ENCODE peak calls at places on chromosomes 3 and 15, in seven cellular contexts. F is heart left ventricle; E is cardiac fibroblast; A is activated CD4-positive, alpha-beta memory T cell treated with anti-CD3 and anti-CD28 coated beads, Interleukin-2, amount 10 ng/mL, durations not matched to agents 7 days and 5 days; P is lower leg skin; G is activated CD4-positive, alpha-beta T cell treated with anti-CD3 and anti-CD28 coated beads for 36 hours; Q is GM06990. H is an unnamed sample.

GRCh38 chr3:186616299-186616617 is 3.4 kb downstream of the AHSG start:
- DNase-seq in F (no peak), G (no peak), A (no peak), P (no peak), Q (no peak), E (no peak), H (no peak)

GRCh38 chr3:66362541-66362941 is 138.3 kb downstream of the LRIG1 start:
- DNase-seq in Q (no peak), G (no peak), A (no peak), E (peak), P (no peak), F (no peak), H (no peak)

GRCh38 chr15:96043586-96044171 is 286.8 kb upstream of the NR2F2 start:
- DNase-seq in P (no peak), A (no peak), G (no peak), Q (no peak), E (no peak), F (no peak), H (no peak)

GRCh38 chr15:48794697-48795134 is 16.2 kb downstream of the CEP152 start:
- DNase-seq in P (no peak), Q (peak), A (no peak), E (peak), F (no peak), G (no peak), H (no peak)

GRCh38 chr3:191412764-191413163 is 48.2 kb upstream of the PYDC2 start:
- DNase-seq in F (no peak), Q (no peak), E (peak), A (no peak), G (no peak), P (no peak), H (no peak)

GRCh38 chr3:66425566-66425965 is 75.3 kb downstream of the LRIG1 start:
- DNase-seq in P (no peak), Q (no peak), G (no peak), E (no peak), A (no peak), F (no peak), H (no peak)

GRCh38 chr3:180036678-180037455 is at the start of gene PEX5L:
- DNase-seq in P (no peak), F (peak), A (peak), E (peak), G (peak), Q (peak), H (peak)

GRCh38 chr3:24420224-24420623 is 74.4 kb downstream of the THRB start:
- DNase-seq in G (no peak), F (no peak), A (no peak), E (no peak), P (no peak), Q (peak), H (no peak)

GRCh38 chr3:124701687-124702086 is 28.6 kb upstream of the UMPS start:
- DNase-seq in E (peak), A (no peak), F (no peak), P (no peak), G (no peak), Q (no peak), H (no peak)

GRCh38 chr3:48248095-48248863 is 7.4 kb downstream of the ZNF589 start:
- DNase-seq in A (no peak), E (no peak), F (no peak), Q (no peak), G (no peak), P (no peak), H (no peak)

GRCh38 chr3:82163907-82164520 is 402.6 kb upstream of the GBE1 start:
- DNase-seq in Q (no peak), G (no peak), F (no peak), P (no peak), E (peak), A (no peak), H (no peak)